ENCODE peak calls at places on chromosomes 2 and 18, in ten cellular contexts. One of them, this sample, is unnamed.
A peak's percentile ranks its signal among the peaks of the same experiment; 100 is the strongest.

GRCh38 chr18:26133652-26134051 is at the start of gene PSMA8:
- DNase-seq in choroid plexus epithelial cell: peak; percentile 3
- DNase-seq in mesothelial cell of epicardium: no peak
- DNase-seq in endothelial cell of umbilical vein: peak; percentile 1
- DNase-seq in lung: no peak
- DNase-seq in heart left ventricle: peak; percentile 23
- DNase-seq in pancreas: peak; percentile 60
- DNase-seq in neural crest cell: no peak
- DNase-seq in brain microvascular endothelial cell: no peak
- DNase-seq in neural progenitor cell: peak; percentile 17
- DNase-seq in this sample: no peak

GRCh38 chr2:199279146-199279545 is 178.6 kb downstream of the SATB2 start:
- DNase-seq in choroid plexus epithelial cell: no peak
- DNase-seq in mesothelial cell of epicardium: no peak
- DNase-seq in endothelial cell of umbilical vein: no peak
- DNase-seq in lung: no peak
- DNase-seq in heart left ventricle: no peak
- DNase-seq in pancreas: no peak
- DNase-seq in neural crest cell: no peak
- DNase-seq in brain microvascular endothelial cell: no peak
- DNase-seq in neural progenitor cell: no peak
- DNase-seq in this sample: no peak

GRCh38 chr18:27185025-27185763 is at the start of gene CHST9:
- DNase-seq in choroid plexus epithelial cell: no peak
- DNase-seq in mesothelial cell of epicardium: no peak
- DNase-seq in endothelial cell of umbilical vein: no peak
- DNase-seq in lung: no peak
- DNase-seq in heart left ventricle: peak; percentile 53
- DNase-seq in pancreas: peak; percentile 77
- DNase-seq in neural crest cell: peak; percentile 29
- DNase-seq in brain microvascular endothelial cell: no peak
- DNase-seq in neural progenitor cell: peak; percentile 73
- DNase-seq in this sample: no peak

GRCh38 chr2:47069628-47070154 is 85.4 kb downstream of the STPG4 start:
- DNase-seq in choroid plexus epithelial cell: no peak
- DNase-seq in mesothelial cell of epicardium: no peak
- DNase-seq in endothelial cell of umbilical vein: peak; percentile 34
- DNase-seq in lung: peak; percentile 85
- DNase-seq in heart left ventricle: peak; percentile 87
- DNase-seq in pancreas: no peak
- DNase-seq in neural crest cell: no peak
- DNase-seq in brain microvascular endothelial cell: no peak
- DNase-seq in neural progenitor cell: peak; percentile 84
- DNase-seq in this sample: no peak

GRCh38 chr18:49967171-49967570 is 153.8 kb upstream of the ACAA2 start:
- DNase-seq in choroid plexus epithelial cell: no peak
- DNase-seq in mesothelial cell of epicardium: no peak
- DNase-seq in endothelial cell of umbilical vein: no peak
- DNase-seq in lung: no peak
- DNase-seq in heart left ventricle: no peak
- DNase-seq in pancreas: no peak
- DNase-seq in neural crest cell: no peak
- DNase-seq in brain microvascular endothelial cell: no peak
- DNase-seq in neural progenitor cell: no peak
- DNase-seq in this sample: no peak

GRCh38 chr18:41828137-41828536 is 126.9 kb upstream of the PIK3C3 start:
- DNase-seq in choroid plexus epithelial cell: no peak
- DNase-seq in mesothelial cell of epicardium: no peak
- DNase-seq in endothelial cell of umbilical vein: no peak
- DNase-seq in lung: no peak
- DNase-seq in heart left ventricle: no peak
- DNase-seq in pancreas: no peak
- DNase-seq in neural crest cell: no peak
- DNase-seq in brain microvascular endothelial cell: no peak
- DNase-seq in neural progenitor cell: no peak
- DNase-seq in this sample: no peak

GRCh38 chr2:224997802-224998201 is 44.5 kb downstream of the DOCK10 start:
- DNase-seq in choroid plexus epithelial cell: peak; percentile 47
- DNase-seq in mesothelial cell of epicardium: no peak
- DNase-seq in endothelial cell of umbilical vein: no peak
- DNase-seq in lung: no peak
- DNase-seq in heart left ventricle: peak; percentile 29
- DNase-seq in pancreas: no peak
- DNase-seq in neural crest cell: no peak
- DNase-seq in brain microvascular endothelial cell: peak; percentile 25
- DNase-seq in neural progenitor cell: no peak
- DNase-seq in this sample: no peak

GRCh38 chr2:175181877-175182308 is 383 bp upstream of the ATP5MC3 start:
- DNase-seq in choroid plexus epithelial cell: no peak
- DNase-seq in mesothelial cell of epicardium: no peak
- DNase-seq in endothelial cell of umbilical vein: no peak
- DNase-seq in lung: no peak
- DNase-seq in heart left ventricle: no peak
- DNase-seq in pancreas: no peak
- DNase-seq in neural crest cell: no peak
- DNase-seq in brain microvascular endothelial cell: no peak
- DNase-seq in neural progenitor cell: no peak
- DNase-seq in this sample: no peak

GRCh38 chr2:200765139-200765951 is 46.4 kb upstream of the BZW1 start:
- DNase-seq in choroid plexus epithelial cell: peak; percentile 97
- DNase-seq in mesothelial cell of epicardium: no peak
- DNase-seq in endothelial cell of umbilical vein: peak; percentile 89
- DNase-seq in lung: no peak
- DNase-seq in heart left ventricle: no peak
- DNase-seq in pancreas: no peak
- DNase-seq in neural crest cell: no peak
- DNase-seq in brain microvascular endothelial cell: peak; percentile 96
- DNase-seq in neural progenitor cell: no peak
- DNase-seq in this sample: no peak

GRCh38 chr2:195664528-195664927 is 7.5 kb downstream of the SLC39A10 start:
- DNase-seq in choroid plexus epithelial cell: peak; percentile 61
- DNase-seq in mesothelial cell of epicardium: no peak
- DNase-seq in endothelial cell of umbilical vein: no peak
- DNase-seq in lung: no peak
- DNase-seq in heart left ventricle: no peak
- DNase-seq in pancreas: no peak
- DNase-seq in neural crest cell: no peak
- DNase-seq in brain microvascular endothelial cell: no peak
- DNase-seq in neural progenitor cell: no peak
- DNase-seq in this sample: no peak

GRCh38 chr18:44909191-44909719 is 228.6 kb downstream of the SETBP1 start:
- DNase-seq in choroid plexus epithelial cell: peak; percentile 54
- DNase-seq in mesothelial cell of epicardium: no peak
- DNase-seq in endothelial cell of umbilical vein: no peak
- DNase-seq in lung: no peak
- DNase-seq in heart left ventricle: no peak
- DNase-seq in pancreas: no peak
- DNase-seq in neural crest cell: no peak
- DNase-seq in brain microvascular endothelial cell: peak; percentile 38
- DNase-seq in neural progenitor cell: no peak
- DNase-seq in this sample: no peak

GRCh38 chr18:31835528-31836138 is 75.0 kb upstream of the SLC25A52 start:
- DNase-seq in choroid plexus epithelial cell: peak; percentile 45
- DNase-seq in mesothelial cell of epicardium: no peak
- DNase-seq in endothelial cell of umbilical vein: no peak
- DNase-seq in lung: no peak
- DNase-seq in heart left ventricle: no peak
- DNase-seq in pancreas: no peak
- DNase-seq in neural crest cell: no peak
- DNase-seq in brain microvascular endothelial cell: peak; percentile 30
- DNase-seq in neural progenitor cell: no peak
- DNase-seq in this sample: no peak

GRCh38 chr2:33477473-33478468 is 1.3 kb downstream of the RASGRP3 start:
- DNase-seq in choroid plexus epithelial cell: no peak
- DNase-seq in mesothelial cell of epicardium: no peak
- DNase-seq in endothelial cell of umbilical vein: peak; percentile 36
- DNase-seq in lung: no peak
- DNase-seq in heart left ventricle: peak; percentile 54
- DNase-seq in pancreas: no peak
- DNase-seq in neural crest cell: no peak
- DNase-seq in brain microvascular endothelial cell: no peak
- DNase-seq in neural progenitor cell: peak; percentile 68
- DNase-seq in this sample: no peak

GRCh38 chr2:234795272-234795920 is 156.4 kb upstream of the SH3BP4 start:
- DNase-seq in choroid plexus epithelial cell: peak; percentile 56
- DNase-seq in mesothelial cell of epicardium: no peak
- DNase-seq in endothelial cell of umbilical vein: no peak
- DNase-seq in lung: no peak
- DNase-seq in heart left ventricle: no peak
- DNase-seq in pancreas: no peak
- DNase-seq in neural crest cell: no peak
- DNase-seq in brain microvascular endothelial cell: peak; percentile 63
- DNase-seq in neural progenitor cell: no peak
- DNase-seq in this sample: no peak

GRCh38 chr2:240571314-240571973 is 3.2 kb downstream of the RNPEPL1 start:
- DNase-seq in choroid plexus epithelial cell: no peak
- DNase-seq in mesothelial cell of epicardium: no peak
- DNase-seq in endothelial cell of umbilical vein: no peak
- DNase-seq in lung: no peak
- DNase-seq in heart left ventricle: no peak
- DNase-seq in pancreas: peak; percentile 47
- DNase-seq in neural crest cell: no peak
- DNase-seq in brain microvascular endothelial cell: no peak
- DNase-seq in neural progenitor cell: no peak
- DNase-seq in this sample: no peak

GRCh38 chr2:41414486-41415230 is 633.2 kb upstream of the PKDCC start:
- DNase-seq in choroid plexus epithelial cell: peak; percentile 50
- DNase-seq in mesothelial cell of epicardium: no peak
- DNase-seq in endothelial cell of umbilical vein: peak; percentile 39
- DNase-seq in lung: no peak
- DNase-seq in heart left ventricle: no peak
- DNase-seq in pancreas: no peak
- DNase-seq in neural crest cell: peak; percentile 5
- DNase-seq in brain microvascular endothelial cell: peak; percentile 48
- DNase-seq in neural progenitor cell: peak; percentile 83
- DNase-seq in this sample: no peak

GRCh38 chr2:18545384-18545783 is 15.1 kb downstream of the RDH14 start:
- DNase-seq in choroid plexus epithelial cell: peak; percentile 30
- DNase-seq in mesothelial cell of epicardium: no peak
- DNase-seq in endothelial cell of umbilical vein: peak; percentile 47
- DNase-seq in lung: no peak
- DNase-seq in heart left ventricle: no peak
- DNase-seq in pancreas: no peak
- DNase-seq in neural crest cell: no peak
- DNase-seq in brain microvascular endothelial cell: peak; percentile 83
- DNase-seq in neural progenitor cell: no peak
- DNase-seq in this sample: no peak

GRCh38 chr2:25230626-25231311 is 62.4 kb upstream of the POMC start:
- DNase-seq in choroid plexus epithelial cell: no peak
- DNase-seq in mesothelial cell of epicardium: no peak
- DNase-seq in endothelial cell of umbilical vein: no peak
- DNase-seq in lung: peak; percentile 45
- DNase-seq in heart left ventricle: no peak
- DNase-seq in pancreas: no peak
- DNase-seq in neural crest cell: no peak
- DNase-seq in brain microvascular endothelial cell: no peak
- DNase-seq in neural progenitor cell: no peak
- DNase-seq in this sample: no peak

GRCh38 chr18:56658261-56658660 is 7.1 kb downstream of the WDR7 start:
- DNase-seq in choroid plexus epithelial cell: no peak
- DNase-seq in mesothelial cell of epicardium: no peak
- DNase-seq in endothelial cell of umbilical vein: no peak
- DNase-seq in lung: no peak
- DNase-seq in heart left ventricle: no peak
- DNase-seq in pancreas: no peak
- DNase-seq in neural crest cell: no peak
- DNase-seq in brain microvascular endothelial cell: no peak
- DNase-seq in neural progenitor cell: no peak
- DNase-seq in this sample: no peak

GRCh38 chr2:86087936-86088850 is 17.5 kb downstream of the POLR1A start:
- DNase-seq in choroid plexus epithelial cell: no peak
- DNase-seq in mesothelial cell of epicardium: no peak
- DNase-seq in endothelial cell of umbilical vein: no peak
- DNase-seq in lung: no peak
- DNase-seq in heart left ventricle: no peak
- DNase-seq in pancreas: no peak
- DNase-seq in neural crest cell: no peak
- DNase-seq in brain microvascular endothelial cell: no peak
- DNase-seq in neural progenitor cell: no peak
- DNase-seq in this sample: peak; percentile 44

GRCh38 chr2:67954125-67954748 is 108.6 kb downstream of the C1D start:
- DNase-seq in choroid plexus epithelial cell: no peak
- DNase-seq in mesothelial cell of epicardium: no peak
- DNase-seq in endothelial cell of umbilical vein: peak; percentile 79
- DNase-seq in lung: peak; percentile 46
- DNase-seq in heart left ventricle: no peak
- DNase-seq in pancreas: no peak
- DNase-seq in neural crest cell: no peak
- DNase-seq in brain microvascular endothelial cell: no peak
- DNase-seq in neural progenitor cell: no peak
- DNase-seq in this sample: no peak

GRCh38 chr18:80108739-80109675 is at the start of gene ADNP2:
- DNase-seq in choroid plexus epithelial cell: peak; percentile 98
- DNase-seq in mesothelial cell of epicardium: peak; percentile 52
- DNase-seq in endothelial cell of umbilical vein: peak; percentile 97
- DNase-seq in lung: peak; percentile 93
- DNase-seq in heart left ventricle: peak; percentile 87
- DNase-seq in pancreas: peak; percentile 72
- DNase-seq in neural crest cell: peak; percentile 72
- DNase-seq in brain microvascular endothelial cell: peak; percentile 98
- DNase-seq in neural progenitor cell: peak; percentile 92
- DNase-seq in this sample: peak; percentile 84
- TF ChIP-seq CTCF in choroid plexus epithelial cell: no peak
- TF ChIP-seq CTCF in mesothelial cell of epicardium: no peak
- TF ChIP-seq CTCF in endothelial cell of umbilical vein: no peak
- TF ChIP-seq CTCF in lung: no peak
- TF ChIP-seq CTCF in heart left ventricle: no peak
- TF ChIP-seq CTCF in pancreas: no peak
- TF ChIP-seq CTCF in neural crest cell: no peak
- TF ChIP-seq CTCF in brain microvascular endothelial cell: no peak
- TF ChIP-seq CTCF in neural progenitor cell: no peak
- TF ChIP-seq CTCF in this sample: no peak

GRCh38 chr2:112542974-112543760 is 902 bp downstream of the POLR1B start:
- DNase-seq in choroid plexus epithelial cell: peak; percentile 14
- DNase-seq in mesothelial cell of epicardium: no peak
- DNase-seq in endothelial cell of umbilical vein: peak; percentile 54
- DNase-seq in lung: no peak
- DNase-seq in heart left ventricle: no peak
- DNase-seq in pancreas: no peak
- DNase-seq in neural crest cell: no peak
- DNase-seq in brain microvascular endothelial cell: no peak
- DNase-seq in neural progenitor cell: peak; percentile 48
- DNase-seq in this sample: no peak
- TF ChIP-seq CTCF in choroid plexus epithelial cell: peak; percentile 22
- TF ChIP-seq CTCF in mesothelial cell of epicardium: no peak
- TF ChIP-seq CTCF in endothelial cell of umbilical vein: no peak
- TF ChIP-seq CTCF in lung: no peak
- TF ChIP-seq CTCF in heart left ventricle: no peak
- TF ChIP-seq CTCF in pancreas: no peak
- TF ChIP-seq CTCF in neural crest cell: no peak
- TF ChIP-seq CTCF in brain microvascular endothelial cell: peak; percentile 12
- TF ChIP-seq CTCF in neural progenitor cell: no peak
- TF ChIP-seq CTCF in this sample: no peak

GRCh38 chr18:12046751-12047335 is 46.8 kb upstream of the ANKRD62 start:
- DNase-seq in choroid plexus epithelial cell: no peak
- DNase-seq in mesothelial cell of epicardium: no peak
- DNase-seq in endothelial cell of umbilical vein: no peak
- DNase-seq in lung: no peak
- DNase-seq in heart left ventricle: no peak
- DNase-seq in pancreas: no peak
- DNase-seq in neural crest cell: no peak
- DNase-seq in brain microvascular endothelial cell: no peak
- DNase-seq in neural progenitor cell: peak; percentile 45
- DNase-seq in this sample: peak; percentile 55
- TF ChIP-seq CTCF in choroid plexus epithelial cell: peak; percentile 19
- TF ChIP-seq CTCF in mesothelial cell of epicardium: no peak
- TF ChIP-seq CTCF in endothelial cell of umbilical vein: no peak
- TF ChIP-seq CTCF in lung: no peak
- TF ChIP-seq CTCF in heart left ventricle: no peak
- TF ChIP-seq CTCF in pancreas: no peak
- TF ChIP-seq CTCF in neural crest cell: no peak
- TF ChIP-seq CTCF in brain microvascular endothelial cell: peak; percentile 36
- TF ChIP-seq CTCF in neural progenitor cell: peak; percentile 41
- TF ChIP-seq CTCF in this sample: peak; percentile 39

GRCh38 chr2:226791487-226792081 is 8.0 kb downstream of the IRS1 start:
- DNase-seq in choroid plexus epithelial cell: peak; percentile 86
- DNase-seq in mesothelial cell of epicardium: peak; percentile 86
- DNase-seq in endothelial cell of umbilical vein: peak; percentile 62
- DNase-seq in lung: peak; percentile 92
- DNase-seq in heart left ventricle: peak; percentile 95
- DNase-seq in pancreas: peak; percentile 98
- DNase-seq in neural crest cell: peak; percentile 83
- DNase-seq in brain microvascular endothelial cell: peak; percentile 73
- DNase-seq in neural progenitor cell: peak; percentile 95
- DNase-seq in this sample: peak; percentile 90
- TF ChIP-seq CTCF in choroid plexus epithelial cell: no peak
- TF ChIP-seq CTCF in mesothelial cell of epicardium: peak; percentile 55
- TF ChIP-seq CTCF in endothelial cell of umbilical vein: peak; percentile 27
- TF ChIP-seq CTCF in lung: no peak
- TF ChIP-seq CTCF in heart left ventricle: peak; percentile 35
- TF ChIP-seq CTCF in pancreas: peak; percentile 55
- TF ChIP-seq CTCF in neural crest cell: peak; percentile 66
- TF ChIP-seq CTCF in brain microvascular endothelial cell: peak; percentile 20
- TF ChIP-seq CTCF in neural progenitor cell: peak; percentile 46
- TF ChIP-seq CTCF in this sample: peak; percentile 80